ENCODE peak calls at places on chromosomes 6 and 20, in seven cellular contexts. C, P, S, L, I, O and V are unnamed samples.

GRCh38 chr20:24916412-24916811 is 32.7 kb upstream of the CST7 start:
- DNase-seq in O (no peak), L (no peak), I (no peak), C (no peak), S (no peak), P (no peak), V (no peak)

GRCh38 chr20:24405810-24406209 is 63.6 kb upstream of the SYNDIG1 start:
- DNase-seq in S (no peak), P (no peak), L (peak), I (no peak), C (no peak), O (no peak), V (no peak)

GRCh38 chr6:165245287-165245686 is 64.1 kb downstream of the C6orf118 start:
- DNase-seq in C (peak), P (peak), S (no peak), I (peak), L (peak), O (no peak), V (peak)

GRCh38 chr20:58514321-58515239 is 619 bp downstream of the APCDD1L start:
- DNase-seq in P (peak), O (no peak), L (peak), I (no peak), S (no peak), C (no peak), V (peak)

GRCh38 chr20:24949756-24950127 is 673 bp downstream of the CST7 start:
- DNase-seq in I (no peak), S (no peak), C (no peak), P (no peak), O (no peak), L (no peak), V (no peak)

GRCh38 chr6:112216699-112217551 is 37.4 kb downstream of the LAMA4 start:
- DNase-seq in S (no peak), C (no peak), L (peak), P (peak), I (peak), O (no peak), V (peak)

GRCh38 chr20:61859712-61860111 is 206.0 kb downstream of the TAF4 start:
- DNase-seq in I (no peak), S (no peak), L (no peak), P (no peak), O (no peak), C (no peak), V (no peak)

GRCh38 chr6:551405-551804 is 105.5 kb downstream of the HUS1B start:
- DNase-seq in I (peak), O (no peak), P (peak), C (peak), L (peak), S (no peak), V (peak)

GRCh38 chr6:37283786-37284185 is 25.8 kb upstream of the TMEM217 start:
- DNase-seq in O (no peak), I (peak), S (peak), P (no peak), C (no peak), L (no peak), V (no peak)

GRCh38 chr20:63765082-63765873 is 25.7 kb downstream of the SLC2A4RG start:
- DNase-seq in I (no peak), P (no peak), O (no peak), L (peak), C (peak), S (no peak), V (no peak)

GRCh38 chr6:100657678-100658330 is 193.1 kb upstream of the SIM1 start:
- DNase-seq in S (no peak), O (no peak), L (peak), P (no peak), C (peak), I (peak), V (peak)
- TF ChIP-seq CTCF in S (peak), O (peak), L (peak), P (peak), C (peak), I (peak), V (peak)

GRCh38 chr20:50224553-50225255 is 34.1 kb downstream of the CEBPB start:
- DNase-seq in I (peak), C (peak), S (peak), L (peak), O (peak), P (no peak), V (no peak)
- TF ChIP-seq CTCF in I (peak), C (no peak), S (peak), L (peak), O (peak), P (no peak), V (no peak)

DNA sequence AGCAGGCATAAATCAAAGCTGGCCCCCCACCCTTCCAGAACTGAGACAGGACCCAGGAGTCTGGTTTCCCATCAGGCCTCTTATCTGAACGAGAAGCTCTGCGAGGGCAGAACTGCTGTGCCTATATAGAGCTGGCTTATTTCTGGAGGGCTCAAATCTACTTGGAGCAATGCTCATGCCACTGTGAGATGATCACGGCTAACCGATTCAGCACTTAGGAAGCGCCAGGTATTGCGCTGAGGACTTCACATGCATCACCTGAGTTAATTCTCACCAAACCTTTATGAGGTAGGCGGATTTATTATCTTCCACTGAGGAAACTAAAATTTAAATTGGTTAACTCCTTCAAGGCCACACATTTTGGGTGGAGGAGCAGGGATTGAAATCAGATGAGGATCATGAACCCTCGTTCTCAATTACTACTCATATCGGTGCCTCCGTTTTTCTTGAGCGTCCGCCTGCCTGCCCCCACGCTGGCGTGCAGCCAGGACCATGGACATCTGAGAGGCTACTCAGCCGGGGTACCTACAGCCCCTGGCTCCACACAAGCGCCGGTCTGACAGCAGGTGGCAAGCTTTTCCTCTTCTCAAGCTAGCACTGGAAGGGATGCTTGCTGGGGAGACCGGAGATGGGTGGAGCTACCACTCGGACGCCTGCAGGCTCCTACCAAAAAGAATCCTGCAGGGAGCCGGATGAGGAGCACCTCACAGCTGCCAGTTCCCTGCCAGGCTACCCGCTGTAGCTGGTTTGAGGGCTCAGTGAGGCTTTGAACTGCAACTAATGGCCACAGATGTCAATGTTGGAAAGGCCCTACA is 1.0 kb upstream of the PCIF1 start:
- DNase-seq in S (peak), L (peak), P (peak), C (peak), I (peak), O (peak), V (peak)
- TF ChIP-seq CTCF in S (peak), L (peak), P (peak), C (peak), I (peak), O (peak), V (peak)

DNA sequence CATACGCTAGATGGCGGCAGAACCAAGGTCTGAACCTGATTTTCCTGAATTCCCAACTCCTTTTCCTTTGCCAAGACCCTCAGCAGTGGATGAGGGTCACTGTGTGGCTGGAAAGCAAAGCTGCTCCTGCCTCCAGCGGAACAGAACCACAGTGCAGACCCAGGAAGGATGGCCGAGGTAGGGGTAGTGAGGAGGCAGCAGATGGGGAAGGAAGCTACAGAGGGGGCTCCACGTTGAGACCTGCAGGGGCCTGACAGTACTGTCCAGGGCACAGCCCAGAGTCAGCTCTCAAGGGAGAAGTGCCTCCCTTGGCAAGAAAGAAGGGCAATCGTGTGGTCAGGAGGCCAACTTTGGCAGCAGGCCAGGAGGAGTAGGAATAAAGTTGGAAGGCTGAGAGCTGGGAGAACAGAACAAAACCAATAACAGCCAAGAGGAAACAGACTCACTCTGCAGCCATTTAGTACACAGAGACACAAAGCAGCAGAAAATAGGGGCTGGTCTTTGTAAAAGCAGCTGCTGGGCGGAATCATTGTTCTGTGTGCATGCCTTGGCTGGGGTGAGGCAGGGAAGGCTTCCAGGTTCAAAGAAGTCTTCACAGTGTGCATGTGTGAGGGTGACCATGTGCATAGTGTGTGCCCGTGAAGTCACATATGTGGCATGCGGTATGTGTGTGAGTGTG is 3.1 kb downstream of the GABRR2 start:
- DNase-seq in I (peak), L (peak), O (peak), C (peak), P (peak), S (peak), V (peak)
- TF ChIP-seq CTCF in I (peak), L (peak), O (peak), C (peak), P (peak), S (peak), V (peak)

GRCh38 chr6:158517581-158517980 is 42.3 kb upstream of the TMEM181 start:
- DNase-seq in O (no peak), L (no peak), S (no peak), I (no peak), C (no peak), P (no peak), V (no peak)

GRCh38 chr6:158519354-158519753 is 40.5 kb upstream of the TMEM181 start:
- DNase-seq in C (no peak), S (no peak), O (no peak), I (no peak), L (no peak), P (no peak), V (no peak)

GRCh38 chr6:158517038-158517437 is 42.9 kb upstream of the TMEM181 start:
- DNase-seq in S (no peak), L (no peak), I (no peak), O (no peak), P (no peak), C (no peak), V (no peak)

GRCh38 chr6:158519761-158520160 is 40.1 kb upstream of the TMEM181 start:
- DNase-seq in C (no peak), I (no peak), L (no peak), O (no peak), P (no peak), S (no peak), V (no peak)

DNA sequence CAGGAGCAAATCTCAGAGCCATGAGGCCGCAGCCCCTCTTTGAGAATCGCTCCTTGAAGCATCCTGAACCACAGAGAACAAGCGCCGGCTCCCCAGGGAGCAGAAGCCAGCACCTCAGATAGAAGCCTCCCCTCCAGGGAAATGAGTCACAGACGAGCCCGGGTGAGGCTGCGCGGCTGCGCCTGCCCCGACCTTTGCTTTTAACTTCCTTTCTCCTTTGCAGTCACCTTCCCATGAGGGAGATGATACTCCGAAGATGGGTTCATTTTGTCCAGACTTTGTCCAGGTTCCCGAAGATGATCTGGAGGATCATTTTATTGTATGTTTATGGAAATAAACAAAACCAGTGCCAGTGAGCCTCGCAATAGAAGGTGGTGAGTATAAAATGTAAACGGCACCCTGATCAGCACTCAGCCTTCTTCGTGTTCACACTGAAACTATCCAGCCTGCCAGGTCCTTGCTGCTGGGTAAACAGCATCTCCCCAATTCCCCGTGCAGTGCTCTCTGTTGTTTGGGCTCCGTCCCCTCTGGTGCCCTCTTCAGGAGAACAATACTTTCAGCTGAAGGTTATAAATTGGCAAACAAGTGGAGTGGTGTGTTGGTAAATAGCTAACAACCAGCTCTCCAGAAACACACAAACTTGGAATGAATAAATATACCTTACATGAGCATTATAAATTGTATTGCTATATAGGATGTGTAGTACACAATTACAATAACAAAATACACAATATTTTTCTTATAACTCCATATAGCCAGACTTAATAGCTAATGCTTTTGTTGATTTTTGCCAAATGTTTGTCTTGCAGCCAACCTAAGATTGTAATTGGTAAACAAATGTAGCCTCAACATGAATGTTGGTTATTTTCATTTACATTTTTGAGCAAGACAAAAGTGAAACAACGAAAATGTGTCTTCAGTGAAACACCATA is 41.4 kb upstream of the TMEM181 start:
- DNase-seq in O (no peak), S (peak), P (peak), C (peak), L (peak), I (peak), V (peak)
- TF ChIP-seq CTCF in O (peak), S (peak), P (peak), C (peak), L (peak), I (peak), V (peak)

DNA sequence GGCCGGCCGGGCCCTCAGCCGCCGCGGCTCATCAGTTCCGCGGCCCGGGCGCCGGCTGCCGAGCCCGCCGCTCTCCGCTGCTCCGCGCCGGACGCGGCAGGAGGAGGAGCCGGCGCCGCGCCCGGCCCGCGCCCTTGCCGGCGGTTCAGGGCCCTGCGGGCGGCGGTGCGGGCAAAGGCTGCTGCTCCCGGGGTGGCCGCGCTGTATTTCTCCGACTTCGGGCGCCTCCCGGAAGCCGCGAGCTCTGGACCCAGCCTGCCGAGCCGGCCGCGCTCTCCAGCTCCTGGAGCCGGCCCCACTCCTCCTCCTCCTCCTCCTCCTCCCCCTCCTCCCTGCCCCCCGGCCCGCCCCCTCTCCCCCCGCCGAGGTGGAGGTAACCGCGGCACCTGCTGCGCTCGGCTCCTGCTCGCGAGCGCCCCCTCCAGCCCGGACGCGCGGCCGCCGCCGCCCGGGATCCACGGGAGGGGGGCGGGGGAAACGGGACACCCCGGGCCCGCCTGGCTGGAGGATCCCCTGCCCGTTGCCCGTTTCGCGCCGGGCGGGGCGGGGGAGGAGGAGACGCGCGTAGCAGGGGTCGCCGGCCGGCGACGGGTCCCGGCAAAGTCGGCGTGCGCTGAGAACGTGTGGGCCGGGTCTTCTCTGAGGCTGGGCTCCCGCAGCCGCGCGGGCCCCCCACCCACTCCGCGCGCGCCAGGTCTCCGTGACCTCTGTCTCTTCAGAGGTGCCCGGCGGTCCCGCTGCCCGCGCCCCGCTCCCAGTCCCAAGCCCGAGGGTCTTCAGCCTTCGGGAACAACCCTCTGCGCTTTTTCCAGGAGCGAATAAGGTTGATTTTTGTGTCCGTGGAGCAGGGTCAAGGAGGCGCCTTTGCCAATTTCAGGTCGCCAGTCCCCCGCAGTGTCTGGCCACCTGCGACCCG is at the start of gene SLC22A23:
- DNase-seq in P (peak), C (peak), I (no peak), S (peak), L (peak), O (peak), V (peak)
- TF ChIP-seq CTCF in P (peak), C (peak), I (peak), S (peak), L (peak), O (peak), V (peak)